ENCODE peak calls at places on chromosomes 6 and 20, in eight cellular contexts. W is epithelial cell of prostate, K is D341Med, L is AG09309, V is AG08395, C is GM12865, N is neural crest cell, Z is HS-5. O is an unnamed sample.

GRCh38 chr6:167827062-167827587 is 414 bp downstream of the AFDN start:
- DNase-seq in K (no peak), V (peak; percentile 54), W (no peak), C (peak; percentile 57), N (peak; percentile 39), L (no peak), Z (no peak), O (no peak)

GRCh38 chr20:40962733-40963504 is 65.7 kb upstream of the TOP1 start:
- DNase-seq in W (no peak), V (peak; percentile 84), L (no peak), Z (no peak), K (peak; percentile 87), N (peak; percentile 82), C (peak; percentile 75), O (peak; percentile 39)

GRCh38 chr20:1323256-1323655 is 5.7 kb downstream of the SDCBP2 start:
- DNase-seq in W (no peak), V (no peak), Z (no peak), L (no peak), K (no peak), N (no peak), C (no peak), O (no peak)

GRCh38 chr6:161242113-161242512 is 31.7 kb downstream of the AGPAT4 start:
- DNase-seq in L (no peak), Z (no peak), C (no peak), K (no peak), V (no peak), N (no peak), W (no peak), O (no peak)

GRCh38 chr20:49880177-49880576 is 35.2 kb downstream of the SPATA2 start:
- DNase-seq in Z (no peak), W (no peak), K (no peak), C (no peak), L (no peak), V (no peak), N (no peak), O (no peak)

GRCh38 chr20:38260378-38261053 is at the start of gene KIAA1755:
- DNase-seq in V (no peak), K (no peak), C (no peak), Z (no peak), W (no peak), N (peak; percentile 42), L (no peak), O (no peak)

GRCh38 chr6:21914121-21914973 is 320.8 kb downstream of the SOX4 start:
- DNase-seq in L (no peak), V (no peak), C (no peak), K (no peak), W (no peak), N (no peak), Z (no peak), O (no peak)

GRCh38 chr6:41642960-41643898 is 5.0 kb downstream of the MDFI start:
- DNase-seq in N (no peak), V (no peak), C (no peak), W (no peak), Z (no peak), K (no peak), L (no peak), O (no peak)

GRCh38 chr20:7586481-7586880 is 353.8 kb downstream of the HAO1 start:
- DNase-seq in C (no peak), K (no peak), W (no peak), L (no peak), N (no peak), Z (no peak), V (no peak), O (no peak)

GRCh38 chr20:15310361-15310760 is 972.9 kb upstream of the FLRT3 start:
- DNase-seq in W (no peak), C (no peak), N (no peak), K (no peak), V (no peak), L (no peak), Z (no peak), O (no peak)

GRCh38 chr6:4647414-4648365 is 128.5 kb upstream of the CDYL start:
- DNase-seq in L (peak; percentile 8), N (peak; percentile 84), V (peak; percentile 85), W (no peak), K (peak; percentile 80), Z (no peak), C (peak; percentile 5), O (peak; percentile 8)

GRCh38 chr6:159360306-159360705 is 191.1 kb downstream of the FNDC1 start:
- DNase-seq in C (no peak), V (peak; percentile 48), L (peak; percentile 21), N (no peak), K (no peak), Z (no peak), W (no peak), O (no peak)

GRCh38 chr20:44863661-44864060 is 21.8 kb upstream of the YWHAB start:
- DNase-seq in K (no peak), C (no peak), Z (no peak), N (no peak), V (no peak), W (no peak), L (no peak), O (peak; percentile 61)

GRCh38 chr6:220736-221475 is 71.4 kb upstream of the DUSP22 start:
- DNase-seq in C (peak; percentile 90), K (no peak), Z (no peak), W (no peak), N (no peak), L (no peak), V (no peak), O (no peak)

GRCh38 chr6:28090902-28091586 is 10.7 kb downstream of the ZNF165 start:
- DNase-seq in V (peak; percentile 10), W (no peak), N (no peak), K (no peak), L (no peak), Z (no peak), C (no peak), O (no peak)

O was measured in HAP-1.